ENCODE peak calls at places on chromosomes 12 and 14, in eight cellular contexts. One of them, this sample, is unnamed.

GRCh38 chr12:52380271-52380694 is 5.2 kb downstream of the KRT84 start:
- DNase-seq in retina: peak
- DNase-seq in T-helper 9 cell: no peak
- DNase-seq in stimulated activated CD8-positive, alpha-beta memory T cell treated with anti-CD3 and anti-CD28 coated beads, Interleukin-7, amount 100 ng/mL, for 24 hours: no peak
- DNase-seq in G401: peak
- DNase-seq in activated T-cell treated with anti-CD3 and anti-CD28 coated beads, Interleukin-2, amount 50 U/mL, for 72 hours: no peak
- DNase-seq in pulmonary artery endothelial cell: no peak
- DNase-seq in activated naive CD8-positive, alpha-beta T cell treated with anti-CD3 and anti-CD28 coated beads for 36 hours: no peak
- DNase-seq in this sample: no peak

GRCh38 chr14:104107101-104107581 is 21.6 kb downstream of the ASPG start:
- DNase-seq in activated T-cell treated with anti-CD3 and anti-CD28 coated beads, Interleukin-2, amount 50 U/mL, for 72 hours: no peak
- DNase-seq in retina: no peak
- DNase-seq in T-helper 9 cell: no peak
- DNase-seq in activated naive CD8-positive, alpha-beta T cell treated with anti-CD3 and anti-CD28 coated beads for 36 hours: peak
- DNase-seq in pulmonary artery endothelial cell: no peak
- DNase-seq in G401: no peak
- DNase-seq in stimulated activated CD8-positive, alpha-beta memory T cell treated with anti-CD3 and anti-CD28 coated beads, Interleukin-7, amount 100 ng/mL, for 24 hours: no peak
- DNase-seq in this sample: peak

GRCh38 chr14:94306047-94306978 is 13.2 kb upstream of the SERPINA10 start:
- DNase-seq in activated naive CD8-positive, alpha-beta T cell treated with anti-CD3 and anti-CD28 coated beads for 36 hours: no peak
- DNase-seq in stimulated activated CD8-positive, alpha-beta memory T cell treated with anti-CD3 and anti-CD28 coated beads, Interleukin-7, amount 100 ng/mL, for 24 hours: no peak
- DNase-seq in activated T-cell treated with anti-CD3 and anti-CD28 coated beads, Interleukin-2, amount 50 U/mL, for 72 hours: no peak
- DNase-seq in G401: no peak
- DNase-seq in T-helper 9 cell: no peak
- DNase-seq in pulmonary artery endothelial cell: no peak
- DNase-seq in retina: no peak
- DNase-seq in this sample: peak

GRCh38 chr12:96205909-96206308 is 11.7 kb downstream of the ELK3 start:
- DNase-seq in G401: no peak
- DNase-seq in pulmonary artery endothelial cell: no peak
- DNase-seq in activated T-cell treated with anti-CD3 and anti-CD28 coated beads, Interleukin-2, amount 50 U/mL, for 72 hours: no peak
- DNase-seq in activated naive CD8-positive, alpha-beta T cell treated with anti-CD3 and anti-CD28 coated beads for 36 hours: no peak
- DNase-seq in retina: no peak
- DNase-seq in T-helper 9 cell: no peak
- DNase-seq in stimulated activated CD8-positive, alpha-beta memory T cell treated with anti-CD3 and anti-CD28 coated beads, Interleukin-7, amount 100 ng/mL, for 24 hours: no peak
- DNase-seq in this sample: no peak

GRCh38 chr14:25050494-25051170 is 685 bp upstream of the STXBP6 start:
- DNase-seq in activated T-cell treated with anti-CD3 and anti-CD28 coated beads, Interleukin-2, amount 50 U/mL, for 72 hours: no peak
- DNase-seq in T-helper 9 cell: no peak
- DNase-seq in retina: no peak
- DNase-seq in stimulated activated CD8-positive, alpha-beta memory T cell treated with anti-CD3 and anti-CD28 coated beads, Interleukin-7, amount 100 ng/mL, for 24 hours: no peak
- DNase-seq in G401: no peak
- DNase-seq in activated naive CD8-positive, alpha-beta T cell treated with anti-CD3 and anti-CD28 coated beads for 36 hours: no peak
- DNase-seq in pulmonary artery endothelial cell: no peak
- DNase-seq in this sample: no peak

GRCh38 chr12:43285248-43285647 is 266.8 kb downstream of the ADAMTS20 start:
- DNase-seq in stimulated activated CD8-positive, alpha-beta memory T cell treated with anti-CD3 and anti-CD28 coated beads, Interleukin-7, amount 100 ng/mL, for 24 hours: no peak
- DNase-seq in activated T-cell treated with anti-CD3 and anti-CD28 coated beads, Interleukin-2, amount 50 U/mL, for 72 hours: no peak
- DNase-seq in G401: no peak
- DNase-seq in T-helper 9 cell: no peak
- DNase-seq in retina: no peak
- DNase-seq in pulmonary artery endothelial cell: no peak
- DNase-seq in activated naive CD8-positive, alpha-beta T cell treated with anti-CD3 and anti-CD28 coated beads for 36 hours: no peak
- DNase-seq in this sample: no peak

GRCh38 chr14:101876539-101876938 is 87.8 kb upstream of the DYNC1H1 start:
- DNase-seq in stimulated activated CD8-positive, alpha-beta memory T cell treated with anti-CD3 and anti-CD28 coated beads, Interleukin-7, amount 100 ng/mL, for 24 hours: peak
- DNase-seq in retina: peak
- DNase-seq in activated T-cell treated with anti-CD3 and anti-CD28 coated beads, Interleukin-2, amount 50 U/mL, for 72 hours: peak
- DNase-seq in G401: no peak
- DNase-seq in T-helper 9 cell: peak
- DNase-seq in pulmonary artery endothelial cell: peak
- DNase-seq in activated naive CD8-positive, alpha-beta T cell treated with anti-CD3 and anti-CD28 coated beads for 36 hours: peak
- DNase-seq in this sample: peak

GRCh38 chr12:130127527-130127908 is 34.7 kb upstream of the FZD10 start:
- DNase-seq in T-helper 9 cell: no peak
- DNase-seq in activated T-cell treated with anti-CD3 and anti-CD28 coated beads, Interleukin-2, amount 50 U/mL, for 72 hours: no peak
- DNase-seq in pulmonary artery endothelial cell: no peak
- DNase-seq in retina: no peak
- DNase-seq in stimulated activated CD8-positive, alpha-beta memory T cell treated with anti-CD3 and anti-CD28 coated beads, Interleukin-7, amount 100 ng/mL, for 24 hours: no peak
- DNase-seq in G401: peak
- DNase-seq in activated naive CD8-positive, alpha-beta T cell treated with anti-CD3 and anti-CD28 coated beads for 36 hours: no peak
- DNase-seq in this sample: no peak

GRCh38 chr12:41151789-41152188 is 36.3 kb upstream of the PDZRN4 start:
- DNase-seq in stimulated activated CD8-positive, alpha-beta memory T cell treated with anti-CD3 and anti-CD28 coated beads, Interleukin-7, amount 100 ng/mL, for 24 hours: no peak
- DNase-seq in G401: no peak
- DNase-seq in T-helper 9 cell: no peak
- DNase-seq in retina: no peak
- DNase-seq in pulmonary artery endothelial cell: no peak
- DNase-seq in activated naive CD8-positive, alpha-beta T cell treated with anti-CD3 and anti-CD28 coated beads for 36 hours: no peak
- DNase-seq in activated T-cell treated with anti-CD3 and anti-CD28 coated beads, Interleukin-2, amount 50 U/mL, for 72 hours: no peak
- DNase-seq in this sample: no peak

This sample was measured in right lobe of liver.